ENCODE peak calls at places on chromosomes 3 and 15, in five cellular contexts. One of them, this sample, is unnamed.

GRCh38 chr3:6861331-6861988 is 545 bp downstream of the GRM7 start:
- DNase-seq in AG10803: no peak
- DNase-seq in K562: no peak
- DNase-seq in IMR-90: no peak
- DNase-seq in GM12865: no peak
- DNase-seq in this sample: no peak

GRCh38 chr3:183895296-183895695 is 10.6 kb upstream of the PARL start:
- DNase-seq in AG10803: peak; percentile 58
- DNase-seq in K562: peak; percentile 74
- DNase-seq in IMR-90: peak; percentile 55
- DNase-seq in GM12865: peak; percentile 71
- DNase-seq in this sample: no peak

GRCh38 chr15:88615303-88616107 is 5.6 kb upstream of the AEN start:
- DNase-seq in AG10803: no peak
- DNase-seq in K562: no peak
- DNase-seq in IMR-90: no peak
- DNase-seq in GM12865: peak; percentile 82
- DNase-seq in this sample: no peak

GRCh38 chr15:76795217-76795616 is 109.9 kb downstream of the SCAPER start:
- DNase-seq in AG10803: no peak
- DNase-seq in K562: no peak
- DNase-seq in IMR-90: no peak
- DNase-seq in GM12865: no peak
- DNase-seq in this sample: no peak

GRCh38 chr3:32488609-32489008 is 14.0 kb downstream of the CMTM6 start:
- DNase-seq in AG10803: no peak
- DNase-seq in K562: no peak
- DNase-seq in IMR-90: no peak
- DNase-seq in GM12865: no peak
- DNase-seq in this sample: no peak

GRCh38 chr3:177448987-177449975 is 252.0 kb upstream of the TBL1XR1 start:
- DNase-seq in AG10803: no peak
- DNase-seq in K562: no peak
- DNase-seq in IMR-90: peak; percentile 78
- DNase-seq in GM12865: peak; percentile 89
- DNase-seq in this sample: no peak

GRCh38 chr3:120013481-120013880 is 80.8 kb downstream of the GSK3B start:
- DNase-seq in AG10803: no peak
- DNase-seq in K562: no peak
- DNase-seq in IMR-90: peak; percentile 19
- DNase-seq in GM12865: no peak
- DNase-seq in this sample: no peak

GRCh38 chr3:196322-197153 is at the start of gene CHL1:
- DNase-seq in AG10803: no peak
- DNase-seq in K562: no peak
- DNase-seq in IMR-90: no peak
- DNase-seq in GM12865: no peak
- DNase-seq in this sample: no peak

GRCh38 chr15:42184313-42184712 is 23.8 kb downstream of the VPS39 start:
- DNase-seq in AG10803: no peak
- DNase-seq in K562: no peak
- DNase-seq in IMR-90: peak; percentile 17
- DNase-seq in GM12865: no peak
- DNase-seq in this sample: no peak

GRCh38 chr3:126432361-126432760 is 37.7 kb downstream of the CFAP100 start:
- DNase-seq in AG10803: peak; percentile 17
- DNase-seq in K562: no peak
- DNase-seq in IMR-90: peak; percentile 53
- DNase-seq in GM12865: no peak
- DNase-seq in this sample: no peak

GRCh38 chr3:99875573-99875924 is 57.9 kb downstream of the CMSS1 start:
- DNase-seq in AG10803: peak; percentile 72
- DNase-seq in K562: peak; percentile 13
- DNase-seq in IMR-90: peak; percentile 60
- DNase-seq in GM12865: no peak
- DNase-seq in this sample: no peak

GRCh38 chr3:49668861-49669260 is 5.3 kb upstream of the APEH start:
- DNase-seq in AG10803: peak; percentile 23
- DNase-seq in K562: no peak
- DNase-seq in IMR-90: peak; percentile 34
- DNase-seq in GM12865: no peak
- DNase-seq in this sample: no peak

GRCh38 chr15:70627734-70628541 is 135.4 kb downstream of the UACA start:
- DNase-seq in AG10803: peak; percentile 80
- DNase-seq in K562: no peak
- DNase-seq in IMR-90: no peak
- DNase-seq in GM12865: no peak
- DNase-seq in this sample: no peak

GRCh38 chr3:128073185-128073725 is 21.0 kb downstream of the SEC61A1 start:
- DNase-seq in AG10803: no peak
- DNase-seq in K562: no peak
- DNase-seq in IMR-90: no peak
- DNase-seq in GM12865: no peak
- DNase-seq in this sample: no peak

GRCh38 chr3:16739416-16740091 is 134.3 kb upstream of the DAZL start:
- DNase-seq in AG10803: peak; percentile 57
- DNase-seq in K562: no peak
- DNase-seq in IMR-90: peak; percentile 50
- DNase-seq in GM12865: no peak
- DNase-seq in this sample: peak; percentile 59

GRCh38 chr3:187679638-187680396 is 9.6 kb upstream of the SST start:
- DNase-seq in AG10803: peak; percentile 77
- DNase-seq in K562: peak; percentile 82
- DNase-seq in IMR-90: peak; percentile 68
- DNase-seq in GM12865: peak; percentile 73
- DNase-seq in this sample: peak; percentile 66

GRCh38 chr3:149162007-149162406 is 32.6 kb downstream of the HPS3 start:
- DNase-seq in AG10803: no peak
- DNase-seq in K562: no peak
- DNase-seq in IMR-90: no peak
- DNase-seq in GM12865: no peak
- DNase-seq in this sample: no peak

DNA sequence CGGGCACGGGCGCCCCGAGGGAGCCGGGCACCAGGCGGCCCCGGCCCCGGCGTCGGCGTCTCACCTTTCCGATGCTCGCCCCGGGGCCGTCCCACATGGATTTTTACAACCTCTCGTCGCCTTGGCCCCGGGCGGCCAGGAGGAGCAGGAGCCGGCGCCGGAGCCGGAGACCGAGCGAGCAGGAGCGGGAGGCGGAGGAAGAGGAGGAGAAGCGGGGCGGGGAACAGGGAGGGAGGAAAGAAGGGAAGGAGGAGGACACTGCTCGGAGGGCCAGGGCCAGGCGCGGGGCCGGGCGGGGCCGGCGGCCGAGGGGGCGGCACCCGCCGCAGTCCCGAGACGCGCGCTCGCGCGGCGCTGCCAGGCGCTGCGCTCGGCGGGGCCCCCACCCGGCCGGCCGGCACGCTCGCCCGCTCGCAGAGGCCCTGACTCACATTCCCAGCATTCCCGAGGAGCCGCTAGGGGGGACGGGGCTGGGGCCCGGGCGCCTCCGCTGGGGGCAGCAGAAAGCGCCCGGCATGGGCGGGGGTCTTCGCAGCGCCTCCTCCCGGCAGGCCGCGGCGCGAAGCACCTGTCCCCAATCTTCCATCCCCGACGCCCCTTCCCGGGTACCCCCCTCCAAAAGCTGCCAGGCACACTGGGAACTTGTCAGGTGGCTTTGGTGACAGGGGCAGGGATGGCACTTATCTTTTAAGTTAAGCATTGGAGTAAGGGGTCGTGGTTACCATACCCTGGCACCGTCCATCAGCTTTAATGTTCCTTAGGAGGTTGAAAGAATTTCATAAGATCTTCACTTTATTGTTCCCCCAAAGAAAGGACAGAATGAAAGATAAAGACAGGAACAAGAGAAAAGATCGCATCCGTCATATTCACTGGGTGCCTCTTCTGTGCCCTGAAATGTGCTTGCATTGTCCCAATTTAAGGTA is at the start of gene ERC2:
- DNase-seq in AG10803: peak; percentile 9
- DNase-seq in K562: peak; percentile 15
- DNase-seq in IMR-90: no peak
- DNase-seq in GM12865: no peak
- DNase-seq in this sample: no peak
- TF ChIP-seq CTCF in AG10803: no peak
- TF ChIP-seq CTCF in K562: no peak
- TF ChIP-seq CTCF in IMR-90: no peak
- TF ChIP-seq CTCF in GM12865: no peak
- TF ChIP-seq CTCF in this sample: peak; percentile 24

DNA sequence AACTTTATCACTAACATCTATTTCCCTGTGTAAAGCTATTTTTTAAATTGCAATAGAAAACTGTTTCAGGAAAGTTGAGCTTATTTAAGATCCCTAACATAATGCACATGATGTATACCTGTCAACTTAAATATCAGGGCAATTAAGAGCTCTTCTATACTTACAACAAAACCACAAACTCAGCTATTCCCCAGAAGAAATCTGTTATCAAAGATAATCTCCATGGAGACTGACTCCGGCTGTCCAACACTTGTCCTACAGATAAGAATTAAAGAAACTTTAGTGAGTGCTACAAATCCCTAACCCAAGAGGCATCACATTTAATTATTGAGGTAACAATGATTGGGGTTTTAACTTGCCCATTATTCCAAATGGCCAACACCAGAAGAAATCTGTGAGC is 3.4 kb downstream of the SELENOK start:
- DNase-seq in AG10803: no peak
- DNase-seq in K562: no peak
- DNase-seq in IMR-90: no peak
- DNase-seq in GM12865: no peak
- DNase-seq in this sample: no peak
- H3K4me3 ChIP-seq in AG10803: no peak overlapping the region
- H3K4me3 ChIP-seq in K562: no peak overlapping the region
- H3K4me3 ChIP-seq in IMR-90: no peak overlapping the region
- H3K4me3 ChIP-seq in GM12865: no peak overlapping the region
- H3K4me3 ChIP-seq in this sample: no peak overlapping the region

GRCh38 chr3:40237892-40238571 is 71.5 kb upstream of the EIF1B start:
- DNase-seq in AG10803: peak; percentile 18
- DNase-seq in K562: no peak
- DNase-seq in IMR-90: peak; percentile 2
- DNase-seq in GM12865: no peak
- DNase-seq in this sample: no peak
- TF ChIP-seq CTCF in AG10803: peak; percentile 43
- TF ChIP-seq CTCF in K562: peak; percentile 22
- TF ChIP-seq CTCF in IMR-90: no peak
- TF ChIP-seq CTCF in GM12865: no peak
- TF ChIP-seq CTCF in this sample: no peak

GRCh38 chr3:69326821-69327433 is 59.0 kb downstream of the FRMD4B start:
- DNase-seq in AG10803: no peak
- DNase-seq in K562: no peak
- DNase-seq in IMR-90: no peak
- DNase-seq in GM12865: peak; percentile 89
- DNase-seq in this sample: no peak
- H3K4me3 ChIP-seq in AG10803: no peak overlapping the region
- H3K4me3 ChIP-seq in K562: no peak overlapping the region
- H3K4me3 ChIP-seq in IMR-90: no peak overlapping the region
- H3K4me3 ChIP-seq in GM12865: peak overlapping the region; percentile 2
- H3K4me3 ChIP-seq in this sample: no peak overlapping the region

DNA sequence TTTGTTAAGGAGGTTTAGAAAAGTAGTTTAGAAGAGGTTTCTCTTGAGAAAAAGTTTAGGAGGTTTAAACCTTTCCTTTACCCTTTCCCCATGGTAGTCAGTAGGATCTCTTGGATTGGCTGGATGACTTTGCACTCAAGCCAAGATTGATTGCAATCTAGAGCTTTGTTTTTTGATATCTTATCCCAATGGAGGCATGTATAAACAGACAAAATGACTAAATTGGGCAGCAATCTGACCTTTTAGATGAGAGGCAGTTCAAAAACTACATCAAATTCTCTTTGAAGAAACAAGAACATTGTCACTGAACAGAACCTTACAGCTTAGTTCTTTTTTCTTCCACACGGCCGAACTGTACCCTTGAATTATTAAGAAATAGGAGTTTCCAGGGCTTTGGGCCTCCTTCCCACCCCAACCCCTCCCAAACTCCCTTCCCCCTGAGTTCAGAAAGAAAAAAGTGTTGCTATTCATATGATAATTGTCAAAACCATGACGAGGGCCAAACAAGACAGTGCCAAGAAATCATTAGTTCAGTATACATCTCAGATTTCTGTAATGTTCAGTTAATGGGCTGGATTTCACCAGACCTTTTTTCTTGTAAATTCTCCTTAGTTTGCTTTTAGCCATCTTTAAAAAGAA is 79.6 kb upstream of the CDIN1 start:
- DNase-seq in AG10803: no peak
- DNase-seq in K562: no peak
- DNase-seq in IMR-90: peak; percentile 20
- DNase-seq in GM12865: no peak
- DNase-seq in this sample: no peak
- TF ChIP-seq CTCF in AG10803: no peak
- TF ChIP-seq CTCF in K562: no peak
- TF ChIP-seq CTCF in IMR-90: no peak
- TF ChIP-seq CTCF in GM12865: no peak
- TF ChIP-seq CTCF in this sample: no peak

GRCh38 chr3:108126348-108126747 is 35.5 kb upstream of the CD47 start:
- DNase-seq in AG10803: no peak
- DNase-seq in K562: no peak
- DNase-seq in IMR-90: no peak
- DNase-seq in GM12865: no peak
- DNase-seq in this sample: no peak
- H3K4me3 ChIP-seq in AG10803: no peak overlapping the region
- H3K4me3 ChIP-seq in K562: no peak overlapping the region
- H3K4me3 ChIP-seq in IMR-90: no peak overlapping the region
- H3K4me3 ChIP-seq in GM12865: peak overlapping the region; percentile 66
- H3K4me3 ChIP-seq in this sample: no peak overlapping the region

DNA sequence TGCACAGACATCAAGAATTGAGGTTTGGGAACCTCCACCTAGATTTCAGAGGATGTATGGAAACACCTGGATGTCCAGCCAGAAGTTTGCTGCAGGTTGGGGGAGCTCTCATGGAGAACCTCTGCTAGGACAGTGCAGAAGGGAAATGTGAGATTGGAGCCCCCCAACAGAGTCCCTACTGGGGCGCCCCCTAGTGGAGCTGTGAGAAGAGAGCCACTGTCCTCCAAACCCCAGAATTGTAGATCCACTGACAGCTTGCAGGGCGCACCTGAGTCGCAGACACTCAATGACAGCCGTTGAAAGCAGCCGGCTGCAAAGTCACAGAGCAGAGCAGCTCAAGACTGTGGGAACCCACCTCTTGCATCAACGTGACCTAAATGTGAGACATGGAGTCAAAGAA is 34.6 kb upstream of the EPHA6 start:
- DNase-seq in AG10803: no peak
- DNase-seq in K562: no peak
- DNase-seq in IMR-90: no peak
- DNase-seq in GM12865: no peak
- DNase-seq in this sample: no peak
- TF ChIP-seq CTCF in AG10803: no peak
- TF ChIP-seq CTCF in K562: no peak
- TF ChIP-seq CTCF in IMR-90: no peak
- TF ChIP-seq CTCF in GM12865: no peak
- TF ChIP-seq CTCF in this sample: no peak

This sample was measured in HFF-Myc.